ENCODE peak calls at places on chromosomes 2 and 18, in seven cellular contexts. N, P, G, V, D, U and Y are unnamed samples.

GRCh38 chr2:225378984-225379383 is 20.5 kb upstream of the NYAP2 start:
- DNase-seq in N (no peak), P (no peak), G (no peak), V (no peak), D (no peak), U (no peak), Y (no peak)

GRCh38 chr2:136238552-136239346 is 120.8 kb upstream of the CXCR4 start:
- DNase-seq in N (no peak), P (no peak), G (no peak), V (no peak), D (peak; percentile 8), U (no peak), Y (no peak)

GRCh38 chr2:182767578-182767977 is 51.5 kb downstream of the DNAJC10 start:
- DNase-seq in N (no peak), P (no peak), G (no peak), V (no peak), D (no peak), U (peak; percentile 47), Y (peak; percentile 8)

GRCh38 chr2:63789318-63790051 is 52.2 kb upstream of the UGP2 start:
- DNase-seq in N (no peak), P (no peak), G (no peak), V (no peak), D (no peak), U (no peak), Y (no peak)

GRCh38 chr18:46462523-46462922 is 194.5 kb downstream of the LOXHD1 start:
- DNase-seq in N (no peak), P (no peak), G (peak; percentile 49), V (peak; percentile 63), D (no peak), U (no peak), Y (no peak)

GRCh38 chr2:27282892-27283291 is 663 bp downstream of the TRIM54 start:
- DNase-seq in N (no peak), P (no peak), G (no peak), V (no peak), D (no peak), U (peak; percentile 53), Y (no peak)

GRCh38 chr2:233643128-233643527 is 6.9 kb downstream of the UGT1A10 start:
- DNase-seq in N (no peak), P (no peak), G (no peak), V (no peak), D (no peak), U (peak; percentile 36), Y (peak; percentile 27)

GRCh38 chr2:132581917-132582316 is 88.1 kb downstream of the LYPD1 start:
- DNase-seq in N (peak; percentile 57), P (no peak), G (no peak), V (no peak), D (no peak), U (no peak), Y (no peak)

GRCh38 chr18:56574827-56575226 is 63.6 kb downstream of the TXNL1 start:
- DNase-seq in N (peak; percentile 41), P (no peak), G (no peak), V (no peak), D (no peak), U (no peak), Y (no peak)

GRCh38 chr2:66440692-66441091 is 5.8 kb downstream of the MEIS1 start:
- DNase-seq in N (no peak), P (no peak), G (peak; percentile 54), V (peak; percentile 55), D (no peak), U (no peak), Y (no peak)

GRCh38 chr18:54232485-54233227 is 8.2 kb upstream of the MBD2 start:
- DNase-seq in N (no peak), P (no peak), G (no peak), V (no peak), D (no peak), U (no peak), Y (no peak)

GRCh38 chr2:222915092-222915957 is 54.5 kb downstream of the ACSL3 start:
- DNase-seq in N (no peak), P (no peak), G (no peak), V (no peak), D (no peak), U (no peak), Y (peak; percentile 4)

GRCh38 chr18:79484661-79485621 is 89.2 kb downstream of the NFATC1 start:
- DNase-seq in N (no peak), P (peak; percentile 30), G (peak; percentile 64), V (peak; percentile 73), D (no peak), U (peak; percentile 15), Y (no peak)

GRCh38 chr18:79784965-79785770 is 12.6 kb upstream of the KCNG2 start:
- DNase-seq in N (no peak), P (no peak), G (peak; percentile 16), V (peak; percentile 65), D (no peak), U (no peak), Y (no peak)

GRCh38 chr2:241011751-241012510 is 13.5 kb downstream of the SNED1 start:
- DNase-seq in N (peak; percentile 15), P (peak; percentile 40), G (no peak), V (peak; percentile 58), D (no peak), U (no peak), Y (no peak)

GRCh38 chr2:70852824-70853223 is 17.2 kb upstream of the CD207 start:
- DNase-seq in N (no peak), P (no peak), G (no peak), V (no peak), D (no peak), U (no peak), Y (no peak)

GRCh38 chr2:163528640-163529217 is 207.1 kb downstream of the FIGN start:
- DNase-seq in N (no peak), P (no peak), G (no peak), V (no peak), D (no peak), U (no peak), Y (no peak)

GRCh38 chr2:170157025-170157684 is 20.8 kb upstream of the MYO3B start:
- DNase-seq in N (no peak), P (no peak), G (no peak), V (no peak), D (no peak), U (peak; percentile 77), Y (no peak)

GRCh38 chr18:37493352-37493935 is 72.2 kb downstream of the CELF4 start:
- DNase-seq in N (no peak), P (no peak), G (no peak), V (no peak), D (no peak), U (no peak), Y (no peak)

GRCh38 chr2:3483227-3483985 is 35.9 kb downstream of the ADI1 start:
- DNase-seq in N (peak; percentile 58), P (peak; percentile 66), G (peak; percentile 51), V (peak; percentile 72), D (no peak), U (no peak), Y (no peak)

DNA sequence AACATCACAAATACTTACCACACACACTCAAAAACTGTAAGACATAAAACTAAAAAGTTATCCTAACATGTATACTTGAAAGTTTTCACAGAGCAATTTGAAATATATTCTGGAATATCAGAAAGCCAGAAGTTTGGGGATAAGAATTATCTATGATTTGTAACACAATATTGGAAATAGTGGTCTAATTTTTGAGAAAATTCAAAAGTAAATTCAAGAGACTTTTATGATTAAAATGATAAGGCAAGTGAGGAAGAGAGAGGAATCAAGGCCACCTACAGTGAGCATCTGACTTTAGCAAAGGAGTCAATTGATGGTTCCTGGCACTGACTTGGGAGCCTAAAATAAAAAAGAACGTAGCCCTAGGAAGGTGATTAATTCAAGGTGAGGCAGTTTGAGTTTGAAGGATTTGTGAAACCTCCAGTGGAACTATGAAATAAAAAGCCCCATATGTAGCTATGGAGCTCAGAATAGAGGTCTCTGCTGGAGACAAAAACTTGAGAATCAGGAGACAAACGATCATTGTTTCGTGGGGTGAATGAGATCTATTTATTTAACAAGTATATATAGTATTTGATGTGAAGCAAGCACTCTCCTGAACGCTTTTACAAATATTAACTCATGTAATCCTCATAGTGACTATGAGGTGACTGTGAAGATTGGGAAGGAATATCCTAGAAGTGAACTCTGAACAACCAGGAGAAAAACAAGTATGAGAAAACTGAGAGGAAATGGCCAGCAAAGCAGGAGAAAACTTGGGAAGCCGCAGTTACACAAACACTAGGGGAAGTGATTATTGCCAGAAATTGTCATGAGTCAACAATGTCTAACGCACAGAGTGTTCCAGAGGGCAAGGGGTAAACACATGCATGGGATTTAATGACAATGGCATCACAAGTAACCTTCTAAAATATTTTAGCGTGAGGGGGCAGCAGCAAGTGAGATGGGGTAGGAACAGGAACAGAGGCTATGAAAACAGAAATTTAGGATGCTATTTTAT is 12.8 kb downstream of the TFPI start:
- DNase-seq in N (no peak), P (no peak), G (no peak), V (no peak), D (no peak), U (peak; percentile 98), Y (peak; percentile 74)
- TF ChIP-seq POLR2AphosphoS5 in N (peak; percentile 58), P (peak; percentile 37), G (peak; percentile 58), V (peak; percentile 69), D (peak; percentile 90), U (peak; percentile 21), Y (peak; percentile 54)

DNA sequence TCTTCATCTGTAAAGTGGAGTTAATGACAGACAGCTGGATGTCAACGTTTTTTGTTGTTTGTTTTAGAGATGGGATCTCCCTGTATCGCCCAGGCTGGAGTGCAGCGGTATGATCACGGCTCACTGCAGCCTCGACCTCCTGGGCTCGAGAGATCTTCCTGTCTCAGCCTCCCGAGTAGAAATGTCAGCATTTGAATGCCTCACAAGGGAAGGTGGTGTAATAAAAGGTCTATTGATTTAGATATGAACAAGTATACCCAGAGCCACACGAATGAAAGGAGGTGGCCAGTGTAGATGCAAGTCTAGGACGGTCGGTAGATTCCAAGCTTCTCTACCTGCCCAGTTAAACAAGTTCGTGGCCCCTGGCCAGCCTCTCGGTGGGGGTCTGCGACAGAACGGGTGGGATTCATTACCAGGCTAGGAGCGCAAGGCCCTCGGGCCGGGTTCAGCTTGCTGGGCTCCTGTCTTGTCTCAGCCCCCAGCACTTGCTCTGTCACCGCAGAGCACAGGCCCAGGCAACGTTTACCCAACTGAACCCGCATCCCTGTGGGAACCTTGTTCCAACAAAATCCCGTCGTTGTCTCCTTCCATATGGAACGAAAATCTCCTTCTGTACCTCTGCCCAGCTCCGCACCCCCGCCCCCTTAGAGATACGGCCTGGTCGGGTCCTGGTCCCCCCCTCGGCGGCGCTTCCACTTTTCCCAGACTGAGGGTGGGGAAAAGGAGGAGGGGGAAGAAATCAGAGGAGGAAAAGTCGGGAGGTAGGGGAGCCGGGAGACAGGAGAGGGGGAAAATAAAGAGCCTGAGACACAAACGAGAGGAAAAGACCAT is 2.0 kb upstream of the EMX1 start:
- DNase-seq in N (peak; percentile 23), P (no peak), G (peak; percentile 44), V (no peak), D (no peak), U (no peak), Y (no peak)
- H3K9me3 ChIP-seq in N (no peaks in the 10 kb centered on the region), P (no peaks in the 10 kb centered on the region), G (no peaks in the 10 kb centered on the region), V (no peaks in the 10 kb centered on the region), D (no peaks in the 10 kb centered on the region), U (no peaks in the 10 kb centered on the region), Y (no peaks in the 10 kb centered on the region)

DNA sequence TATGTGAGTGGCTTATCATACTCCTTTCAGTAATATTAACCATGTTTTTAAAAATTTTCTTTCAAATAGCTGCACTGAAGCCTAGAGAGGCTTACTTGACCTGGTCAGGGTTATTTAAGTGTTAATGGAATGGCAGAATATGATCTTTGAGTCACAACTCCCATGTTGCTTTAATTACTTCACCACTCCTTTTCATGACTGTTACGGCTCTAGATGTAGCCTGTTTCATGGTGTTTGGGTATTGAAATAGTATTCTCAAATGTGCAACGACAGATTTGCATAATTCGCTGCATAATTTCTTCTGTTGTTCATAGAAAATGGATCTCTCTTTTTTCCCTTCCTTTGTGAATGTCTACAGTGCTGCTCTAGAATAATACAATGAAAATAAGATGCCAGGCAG is 51.6 kb upstream of the PLA2R1 start:
- DNase-seq in N (no peak), P (no peak), G (no peak), V (no peak), D (no peak), U (no peak), Y (no peak)
- H3K27ac ChIP-seq in N (no peak overlapping the region), P (peak overlapping the region; percentile 34), G (no peak overlapping the region), V (no peak overlapping the region), D (peak overlapping the region; percentile 34), U (no peak overlapping the region), Y (no peak overlapping the region)

GRCh38 chr2:174630097-174630496 is 32.5 kb upstream of the WIPF1 start:
- DNase-seq in N (no peak), P (no peak), G (no peak), V (no peak), D (no peak), U (no peak), Y (no peak)
- TF ChIP-seq POLR2AphosphoS5 in N (no peak), P (no peak), G (no peak), V (no peak), D (no peak), U (no peak), Y (no peak)